ENCODE peak calls at places on chromosome 1, in six cellular contexts. A is K562, R is upper lobe of left lung, U is A549, K is GM12878, P is HepG2. O is an unnamed sample.
A peak's percentile ranks its signal among the peaks of the same experiment; 100 is the strongest.

GRCh38 chr1:231387770-231388669 is 34.1 kb downstream of the EGLN1 start:
- ATAC-seq in P (no peak), U (peak; percentile 11), A (no peak), R (no peak), K (peak; percentile 39), O (no peak)

GRCh38 chr1:89980605-89981004 is 14.3 kb upstream of the ZNF326 start:
- ATAC-seq in A (no peak), K (no peak), U (peak; percentile 63), R (no peak), P (no peak), O (no peak)

GRCh38 chr1:221637641-221638041 is 104.2 kb downstream of the DUSP10 start:
- ATAC-seq in P (no peak), R (peak; percentile 26), K (no peak), A (peak; percentile 62), U (peak; percentile 56), O (no peak)

GRCh38 chr1:178531897-178532296 is 19.0 kb downstream of the TEX35 start:
- ATAC-seq in R (peak; percentile 1), K (peak; percentile 24), P (peak; percentile 32), A (peak; percentile 46), U (peak; percentile 36), O (no peak)

GRCh38 chr1:192941722-192942411 is 117.3 kb downstream of the UCHL5 start:
- ATAC-seq in R (no peak), U (no peak), P (no peak), K (peak; percentile 41), A (peak; percentile 18), O (no peak)

GRCh38 chr1:89616844-89617627 is 15.9 kb upstream of the LRRC8C start:
- ATAC-seq in A (no peak), P (no peak), K (no peak), U (no peak), R (no peak), O (no peak)

GRCh38 chr1:100535264-100535663 is 2.7 kb upstream of the GPR88 start:
- ATAC-seq in P (no peak), A (no peak), U (no peak), K (peak; percentile 15), R (no peak), O (no peak)

GRCh38 chr1:169529068-169529642 is 43.4 kb upstream of the SLC19A2 start:
- ATAC-seq in K (peak; percentile 33), U (no peak), R (peak; percentile 79), P (no peak), A (no peak), O (no peak)

GRCh38 chr1:62706985-62707745 is 19.0 kb upstream of the DOCK7 start:
- ATAC-seq in P (no peak), R (no peak), A (no peak), U (no peak), K (no peak), O (no peak)

GRCh38 chr1:36542024-36542961 is 59.6 kb upstream of the CSF3R start:
- ATAC-seq in K (no peak), A (peak; percentile 48), R (no peak), U (peak; percentile 52), P (peak; percentile 58), O (no peak)

GRCh38 chr1:196180847-196181593 is 427.2 kb downstream of the KCNT2 start:
- ATAC-seq in R (no peak), A (peak; percentile 52), U (peak; percentile 96), P (no peak), K (no peak), O (no peak)

GRCh38 chr1:52677407-52677806 is 20.7 kb downstream of the COA7 start:
- ATAC-seq in K (no peak), A (no peak), U (no peak), P (no peak), R (peak; percentile 69), O (no peak)

GRCh38 chr1:173164178-173164577 is 43.0 kb downstream of the TNFSF4 start:
- ATAC-seq in R (no peak), A (no peak), K (no peak), U (no peak), P (no peak), O (no peak)

GRCh38 chr1:20028726-20029125 is 41.3 kb upstream of the PLA2G5 start:
- ATAC-seq in U (no peak), P (no peak), R (no peak), A (no peak), K (no peak), O (no peak)

GRCh38 chr1:201061049-201061448 is 37.5 kb upstream of the KIF21B start:
- ATAC-seq in A (no peak), U (no peak), K (no peak), R (no peak), P (no peak), O (no peak)

GRCh38 chr1:244851546-244852231 is 12.7 kb downstream of the HNRNPU start:
- ATAC-seq in A (peak; percentile 8), K (no peak), U (no peak), R (no peak), P (no peak), O (no peak)

GRCh38 chr1:33161061-33161681 is 20.7 kb downstream of the TRIM62 start:
- ATAC-seq in R (no peak), A (no peak), U (no peak), K (no peak), P (no peak), O (no peak)

GRCh38 chr1:45730075-45730779 is 20.2 kb downstream of the IPP start:
- ATAC-seq in K (peak; percentile 50), P (no peak), U (no peak), A (no peak), R (no peak), O (no peak)

GRCh38 chr1:206903687-206904086 is 6.4 kb downstream of the IL24 start:
- ATAC-seq in U (no peak), A (no peak), R (no peak), K (no peak), P (no peak), O (no peak)

GRCh38 chr1:225914391-225914790 is 9.7 kb downstream of the PYCR2 start:
- ATAC-seq in K (no peak), P (no peak), A (no peak), R (no peak), U (no peak), O (no peak)
- H3K27ac ChIP-seq in K (no peak overlapping the region), P (no peak overlapping the region), A (no peak overlapping the region), R (no peak overlapping the region), U (no peak overlapping the region), O (no peak overlapping the region)

GRCh38 chr1:17082761-17083160 is 28.9 kb upstream of the SDHB start:
- ATAC-seq in P (no peak), A (no peak), K (no peak), R (no peak), U (no peak), O (no peak)

GRCh38 chr1:17080881-17081280 is 27.0 kb upstream of the SDHB start:
- ATAC-seq in K (no peak), U (no peak), P (no peak), A (no peak), R (no peak), O (no peak)

GRCh38 chr1:17079140-17079868 is 25.5 kb upstream of the SDHB start:
- ATAC-seq in P (no peak), A (no peak), R (no peak), K (peak; percentile 37), U (no peak), O (no peak)

GRCh38 chr1:17080085-17080759 is 26.4 kb upstream of the SDHB start:
- ATAC-seq in A (no peak), U (no peak), P (no peak), K (no peak), R (no peak), O (no peak)

DNA sequence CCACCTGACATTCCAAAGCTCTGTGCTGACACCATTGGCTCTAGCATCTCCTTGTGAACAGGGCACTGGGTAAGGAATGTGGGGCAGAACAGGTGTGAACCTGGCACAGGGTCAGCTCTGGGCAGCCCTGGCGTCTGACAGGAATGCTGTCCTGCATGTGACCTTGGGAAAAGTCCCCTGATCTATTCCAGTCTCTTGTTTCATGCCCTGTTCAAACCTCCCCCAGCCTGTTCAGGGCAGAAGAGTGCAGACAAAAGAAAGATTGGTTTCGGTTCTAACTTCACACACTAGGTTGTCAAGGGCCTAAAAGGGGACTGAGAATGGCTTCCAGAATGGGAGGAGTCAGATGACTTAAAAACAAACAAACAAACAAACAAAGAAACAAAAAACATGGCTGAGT is 27.6 kb upstream of the SDHB start:
- ATAC-seq in A (no peak), K (peak; percentile 83), R (no peak), P (no peak), U (no peak), O (no peak)
- TF ChIP-seq EP300 in A (no peak), K (no peak), R (no peak), P (no peak), U (no peak), O (no peak)

GRCh38 chr1:110280126-110280525 is 59.1 kb upstream of the RBM15 start:
- ATAC-seq in P (peak; percentile 34), R (no peak), U (no peak), A (peak; percentile 74), K (no peak), O (no peak)
- TF ChIP-seq CTCF in P (peak; percentile 6), R (no peak), U (no peak), A (no peak), K (no peak), O (no peak)

GRCh38 chr1:108561731-108562326 is 1.9 kb downstream of the EEIG2 start:
- ATAC-seq in K (peak; percentile 83), R (peak; percentile 60), U (peak; percentile 86), P (peak; percentile 90), A (peak; percentile 71), O (no peak)

GRCh38 chr1:108559215-108560142 is at the start of gene EEIG2:
- ATAC-seq in R (peak; percentile 96), K (peak; percentile 72), U (peak; percentile 82), A (peak; percentile 84), P (peak; percentile 89), O (peak; percentile 93)

GRCh38 chr1:108560143-108560429 is 186 bp downstream of the EEIG2 start:
- ATAC-seq in K (peak; percentile 25), R (peak; percentile 48), U (peak; percentile 67), P (peak; percentile 67), A (peak; percentile 53), O (peak; percentile 74)

GRCh38 chr1:108560430-108561144 is 687 bp downstream of the EEIG2 start:
- ATAC-seq in U (peak; percentile 95), A (peak; percentile 85), K (peak; percentile 3), R (peak; percentile 70), P (peak; percentile 61), O (peak; percentile 23)

GRCh38 chr1:108561145-108561458 is 1.2 kb downstream of the EEIG2 start:
- ATAC-seq in P (no peak), U (no peak), R (no peak), K (peak; percentile 78), A (no peak), O (no peak)
- H3K27ac ChIP-seq in P (no peak overlapping the region), U (no peak overlapping the region), R (peak overlapping the region; percentile 86), K (no peak overlapping the region), A (peak overlapping the region; percentile 44), O (peak overlapping the region; percentile 71)

DNA sequence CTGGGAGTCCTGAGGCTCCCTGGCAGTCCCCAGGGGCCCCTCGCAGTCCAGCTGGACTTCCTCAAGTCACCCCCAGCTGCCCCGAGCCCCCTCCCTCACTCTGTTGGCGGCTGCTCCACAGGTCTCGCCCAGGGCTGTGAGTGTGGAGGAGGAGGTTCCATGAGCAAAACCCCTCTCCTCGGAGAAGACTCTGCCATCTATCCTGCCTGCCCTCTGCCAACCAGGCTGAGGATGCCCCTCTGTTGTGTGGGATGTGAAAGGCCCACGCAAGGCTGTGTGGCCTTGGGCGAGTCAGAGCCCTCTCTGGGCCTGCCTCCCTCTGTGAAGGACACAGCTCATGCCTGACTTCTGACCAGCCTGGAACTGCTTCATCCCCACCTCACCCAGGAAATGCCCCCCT is 398 bp upstream of the EDN2 start:
- ATAC-seq in K (no peak), R (no peak), P (no peak), U (peak; percentile 5), A (no peak), O (no peak)
- TF ChIP-seq EP300 in K (no peak), R (no peak), P (no peak), U (no peak), A (no peak), O (no peak)

O was measured in gastroesophageal sphincter.